ENCODE peak calls at places on chromosome 4, in five cellular contexts. G is fibroblast of the aortic adventitia, Q is astrocyte of the spinal cord, L is right lobe of liver, R is lower lobe of right lung. P is an unnamed sample.

GRCh38 chr4:77126844-77127614 is 30.0 kb upstream of the CCNG2 start:
- DNase-seq in G (no peak), Q (no peak), L (no peak), R (no peak), P (peak)

GRCh38 chr4:165009493-165010227 is 22.1 kb upstream of the TRIM60 start:
- DNase-seq in G (no peak), Q (no peak), L (no peak), R (no peak), P (no peak)

GRCh38 chr4:15164571-15164970 is 162.3 kb downstream of the CPEB2 start:
- DNase-seq in G (no peak), Q (no peak), L (no peak), R (no peak), P (no peak)

GRCh38 chr4:66331761-66332160 is 661.5 kb upstream of the EPHA5 start:
- DNase-seq in G (peak), Q (peak), L (no peak), R (no peak), P (no peak)

GRCh38 chr4:153555730-153556440 is 89.7 kb downstream of the TMEM131L start:
- DNase-seq in G (peak), Q (peak), L (peak), R (no peak), P (no peak)

GRCh38 chr4:94827481-94828110 is 69.8 kb downstream of the BMPR1B start:
- DNase-seq in G (peak), Q (peak), L (no peak), R (no peak), P (no peak)

GRCh38 chr4:41933997-41934812 is 1.0 kb upstream of the TMEM33 start:
- DNase-seq in G (no peak), Q (no peak), L (peak), R (peak), P (peak)

GRCh38 chr4:45120163-45120562 is 393.8 kb upstream of the GNPDA2 start:
- DNase-seq in G (no peak), Q (no peak), L (no peak), R (no peak), P (no peak)

GRCh38 chr4:76640252-76640925 is 205.4 kb downstream of the SHROOM3 start:
- DNase-seq in G (no peak), Q (no peak), L (no peak), R (peak), P (no peak)

GRCh38 chr4:87120411-87121162 is 99.8 kb downstream of the KLHL8 start:
- DNase-seq in G (peak), Q (peak), L (peak), R (no peak), P (no peak)

GRCh38 chr4:22167201-22167600 is 218.6 kb upstream of the KCNIP4 start:
- DNase-seq in G (no peak), Q (no peak), L (no peak), R (no peak), P (no peak)

GRCh38 chr4:128123036-128123435 is 61.9 kb downstream of the LARP1B start:
- DNase-seq in G (no peak), Q (no peak), L (no peak), R (no peak), P (no peak)

GRCh38 chr4:66590488-66591215 is 920.4 kb upstream of the EPHA5 start:
- DNase-seq in G (peak), Q (peak), L (no peak), R (no peak), P (no peak)

GRCh38 chr4:5982156-5982973 is 35.9 kb downstream of the C4orf50 start:
- DNase-seq in G (no peak), Q (no peak), L (no peak), R (no peak), P (no peak)

GRCh38 chr4:160319221-160319867 is 1216.5 kb downstream of the RAPGEF2 start:
- DNase-seq in G (no peak), Q (peak), L (no peak), R (no peak), P (peak)

GRCh38 chr4:187128971-187129370 is 405.3 kb upstream of the FAT1 start:
- DNase-seq in G (no peak), Q (peak), L (no peak), R (no peak), P (no peak)

GRCh38 chr4:141328550-141329173 is 108.0 kb downstream of the ZNF330 start:
- DNase-seq in G (no peak), Q (no peak), L (no peak), R (no peak), P (no peak)

GRCh38 chr4:61783050-61783449 is 582.9 kb downstream of the ADGRL3 start:
- DNase-seq in G (no peak), Q (no peak), L (no peak), R (no peak), P (no peak)

GRCh38 chr4:82601242-82602015 is 39.6 kb upstream of the TMEM150C start:
- DNase-seq in G (no peak), Q (no peak), L (no peak), R (no peak), P (peak)

GRCh38 chr4:71595576-71596108 is 188.2 kb downstream of the GC start:
- DNase-seq in G (peak), Q (no peak), L (no peak), R (no peak), P (no peak)

DNA sequence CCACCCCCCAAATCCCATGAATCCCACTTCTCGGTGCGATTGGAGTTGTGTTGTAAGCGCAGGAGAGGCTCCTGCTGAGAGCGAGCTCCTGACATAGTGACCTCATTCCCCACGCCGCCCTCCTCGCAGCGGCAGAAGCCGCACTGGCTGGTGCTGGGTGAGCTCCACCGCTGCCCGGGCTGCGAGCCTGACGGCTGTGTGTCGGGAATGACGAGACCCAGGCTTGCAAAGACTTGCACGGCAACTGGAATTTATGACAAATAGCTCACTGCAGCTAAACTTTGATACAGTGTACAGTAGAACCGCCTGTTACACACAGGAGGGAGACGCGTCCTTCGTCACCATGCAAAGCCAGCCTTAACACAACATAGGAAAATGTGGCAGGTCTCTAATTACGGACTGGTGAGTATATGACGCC is 82.4 kb downstream of the STOX2 start:
- DNase-seq in G (peak), Q (peak), L (no peak), R (peak), P (peak)
- H3K4me3 ChIP-seq in G (peak), Q (peak), L (no peak), R (peak), P (peak)

DNA sequence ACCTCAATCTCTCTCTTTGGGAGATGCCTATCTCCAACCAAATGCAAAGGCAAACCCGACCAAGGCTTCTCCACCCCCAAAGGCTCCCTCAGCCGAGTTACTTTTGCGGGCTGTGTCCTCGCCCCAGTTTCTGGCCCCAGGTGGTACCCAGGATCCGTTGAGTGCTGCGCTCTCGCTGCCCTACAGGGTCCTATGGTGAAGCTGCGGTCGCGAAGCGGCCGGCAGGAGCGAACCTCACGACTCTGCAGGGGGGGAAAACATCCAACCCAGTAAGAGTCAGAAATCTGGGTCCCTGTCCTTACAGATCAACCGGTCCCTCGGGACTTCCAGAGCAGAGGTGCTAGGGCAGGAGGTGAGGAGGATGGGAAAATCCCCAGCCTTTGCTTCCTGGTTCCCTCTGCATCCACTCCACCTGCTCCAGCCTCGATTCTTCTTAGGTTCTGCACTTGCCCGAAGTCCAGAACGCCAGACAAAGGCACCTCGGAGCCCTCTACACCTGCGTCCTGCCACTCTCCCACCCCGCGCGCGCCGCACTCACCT is 463 bp downstream of the HS3ST1 start:
- DNase-seq in G (no peak), Q (peak), L (no peak), R (no peak), P (no peak)
- H3K4me3 ChIP-seq in G (peak), Q (peak), L (peak), R (peak), P (no peak)

GRCh38 chr4:146458594-146458993 is 63.1 kb downstream of the SLC10A7 start:
- DNase-seq in G (peak), Q (no peak), L (no peak), R (no peak), P (peak)
- H3K4me3 ChIP-seq in G (no peak), Q (no peak), L (no peak), R (no peak), P (no peak)

GRCh38 chr4:137471461-137471860 is 60.8 kb downstream of the PCDH18 start:
- DNase-seq in G (no peak), Q (no peak), L (no peak), R (no peak), P (no peak)

GRCh38 chr4:137467537-137467936 is 64.8 kb downstream of the PCDH18 start:
- DNase-seq in G (no peak), Q (peak), L (no peak), R (no peak), P (no peak)

GRCh38 chr4:137468836-137469235 is 63.5 kb downstream of the PCDH18 start:
- DNase-seq in G (no peak), Q (no peak), L (no peak), R (no peak), P (no peak)

GRCh38 chr4:137471895-137472294 is 60.4 kb downstream of the PCDH18 start:
- DNase-seq in G (peak), Q (peak), L (no peak), R (no peak), P (no peak)

DNA sequence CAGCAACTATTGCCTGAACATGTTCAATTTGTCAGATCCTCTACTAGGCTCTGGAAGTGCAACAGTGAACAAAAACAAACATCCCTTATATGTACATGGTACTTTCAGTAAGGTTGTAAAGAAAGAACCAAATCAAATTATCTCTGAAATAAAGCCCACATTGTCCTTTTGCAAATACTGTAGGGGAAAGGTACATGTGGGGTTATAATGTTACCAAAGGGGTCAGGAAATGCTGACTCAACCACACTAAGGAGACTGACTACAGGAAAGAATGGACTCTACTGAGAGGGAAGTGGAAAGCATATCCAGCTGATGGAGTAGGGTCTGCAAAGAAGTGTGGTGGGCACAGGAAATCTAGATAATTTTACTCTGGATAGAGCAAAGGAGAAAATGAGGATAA is 61.5 kb downstream of the PCDH18 start:
- DNase-seq in G (no peak), Q (no peak), L (no peak), R (no peak), P (no peak)
- H3K4me3 ChIP-seq in G (no peak), Q (no peak), L (no peak), R (no peak), P (no peak)

GRCh38 chr4:124429746-124430250 is 282.7 kb downstream of the ANKRD50 start:
- DNase-seq in G (no peak), Q (no peak), L (no peak), R (no peak), P (no peak)
- H3K4me3 ChIP-seq in G (no peak), Q (no peak), L (no peak), R (no peak), P (no peak)

GRCh38 chr4:37889849-37890500 is 909 bp upstream of the TBC1D1 start:
- DNase-seq in G (no peak), Q (no peak), L (no peak), R (no peak), P (no peak)
- H3K4me3 ChIP-seq in G (peak), Q (peak), L (peak), R (peak), P (no peak)

DNA sequence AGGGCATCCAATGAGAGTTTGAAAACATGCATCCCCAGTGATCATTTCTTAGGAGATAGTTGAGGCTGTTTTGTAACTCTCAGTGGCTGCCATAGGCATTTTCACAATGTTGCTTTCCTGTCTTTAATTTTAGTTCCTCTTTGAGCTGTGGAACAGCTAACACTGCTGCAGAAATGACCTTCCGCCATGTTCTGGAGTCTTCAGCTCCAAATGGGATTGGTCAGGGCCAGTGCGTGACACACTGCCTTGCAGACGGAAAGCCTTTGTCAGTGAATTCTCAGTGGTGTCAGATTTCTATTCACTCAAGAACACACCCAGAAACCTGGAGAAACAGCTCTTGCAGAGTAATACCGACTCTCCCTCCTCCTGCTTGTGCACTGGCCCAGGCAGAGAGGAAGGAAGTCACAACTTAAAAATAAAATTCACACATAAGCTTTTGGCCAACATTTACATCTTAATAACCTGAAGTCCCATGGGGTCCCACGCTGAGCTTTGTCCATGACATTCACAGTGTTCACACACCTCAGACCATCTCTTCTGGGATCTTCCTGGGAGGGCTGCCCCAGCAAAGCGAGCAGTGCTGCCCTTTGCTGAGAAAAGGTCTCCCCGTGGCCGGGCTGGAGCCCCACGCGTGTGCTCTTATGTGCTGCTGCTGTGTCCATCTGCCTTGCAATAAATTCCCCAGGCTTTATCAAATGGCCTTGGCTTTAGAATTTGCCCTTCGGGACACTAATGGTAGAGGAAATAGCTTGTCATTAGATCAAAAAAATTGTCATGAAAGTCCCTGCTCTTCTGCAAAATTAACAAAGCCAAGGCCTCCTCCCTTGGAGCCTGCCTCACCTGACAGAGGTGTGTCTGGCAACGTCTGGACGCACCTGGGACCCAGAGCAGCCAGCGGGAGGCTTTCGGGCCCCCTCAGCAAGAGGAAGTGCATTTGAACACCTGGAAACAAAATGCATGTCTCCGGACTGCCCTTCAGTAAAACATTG is 126.8 kb downstream of the IRF2 start:
- DNase-seq in G (peak), Q (peak), L (peak), R (peak), P (peak)
- H3K4me3 ChIP-seq in G (no peak), Q (no peak), L (peak), R (no peak), P (peak)

GRCh38 chr4:185821029-185821419 is 9.0 kb upstream of the SORBS2 start:
- DNase-seq in G (no peak), Q (no peak), L (no peak), R (no peak), P (no peak)
- H3K4me3 ChIP-seq in G (no peak), Q (no peak), L (no peak), R (no peak), P (no peak)

GRCh38 chr4:173171987-173172386 is 3.4 kb downstream of the GALNT7 start:
- DNase-seq in G (no peak), Q (no peak), L (no peak), R (no peak), P (peak)
- H3K4me3 ChIP-seq in G (no peak), Q (no peak), L (no peak), R (no peak), P (peak)